ENCODE peak calls at places on chromosomes 3 and 15, in five cellular contexts. One of them, this sample, is unnamed.
A peak's percentile ranks its signal among the peaks of the same experiment; 100 is the strongest.

GRCh38 chr3:181913254-181913653 is 201.5 kb downstream of the SOX2 start:
- DNase-seq in heart right ventricle: no peak
- DNase-seq in sigmoid colon: no peak
- DNase-seq in A549: peak; percentile 4
- DNase-seq in cardiac muscle cell: no peak
- DNase-seq in this sample: no peak

GRCh38 chr3:112568642-112569041 is 6.8 kb downstream of the SLC35A5 start:
- DNase-seq in A549: no peak
- DNase-seq in cardiac muscle cell: no peak
- DNase-seq in sigmoid colon: no peak
- DNase-seq in heart right ventricle: no peak
- DNase-seq in this sample: no peak

GRCh38 chr3:141426404-141427034 is 58.2 kb downstream of the ZBTB38 start:
- DNase-seq in sigmoid colon: peak; percentile 95
- DNase-seq in heart right ventricle: peak; percentile 75
- DNase-seq in cardiac muscle cell: peak; percentile 64
- DNase-seq in A549: peak; percentile 75
- DNase-seq in this sample: peak; percentile 84

GRCh38 chr3:122959339-122959738 is 68.2 kb downstream of the SEMA5B start:
- DNase-seq in cardiac muscle cell: no peak
- DNase-seq in A549: no peak
- DNase-seq in sigmoid colon: no peak
- DNase-seq in heart right ventricle: no peak
- DNase-seq in this sample: no peak

GRCh38 chr15:84821501-84822021 is 4.4 kb downstream of the ALPK3 start:
- DNase-seq in heart right ventricle: no peak
- DNase-seq in A549: no peak
- DNase-seq in sigmoid colon: no peak
- DNase-seq in cardiac muscle cell: no peak
- DNase-seq in this sample: no peak

GRCh38 chr3:56911363-56911762 is 109.6 kb upstream of the ARHGEF3 start:
- DNase-seq in sigmoid colon: no peak
- DNase-seq in heart right ventricle: peak; percentile 27
- DNase-seq in cardiac muscle cell: peak; percentile 44
- DNase-seq in A549: no peak
- DNase-seq in this sample: no peak

GRCh38 chr3:10560060-10560861 is 54.9 kb upstream of the ATP2B2 start:
- DNase-seq in cardiac muscle cell: no peak
- DNase-seq in A549: no peak
- DNase-seq in sigmoid colon: peak; percentile 39
- DNase-seq in heart right ventricle: no peak
- DNase-seq in this sample: no peak

GRCh38 chr15:39931615-39932014 is 2.3 kb upstream of the EIF2AK4 start:
- DNase-seq in cardiac muscle cell: no peak
- DNase-seq in A549: no peak
- DNase-seq in heart right ventricle: no peak
- DNase-seq in sigmoid colon: no peak
- DNase-seq in this sample: no peak

GRCh38 chr3:112769624-112770023 is 77.0 kb downstream of the CD200R1L start:
- DNase-seq in heart right ventricle: no peak
- DNase-seq in A549: no peak
- DNase-seq in cardiac muscle cell: no peak
- DNase-seq in sigmoid colon: no peak
- DNase-seq in this sample: no peak

GRCh38 chr15:48868549-48868948 is 9.4 kb upstream of the EID1 start:
- DNase-seq in cardiac muscle cell: no peak
- DNase-seq in A549: peak; percentile 6
- DNase-seq in heart right ventricle: no peak
- DNase-seq in sigmoid colon: no peak
- DNase-seq in this sample: no peak

GRCh38 chr3:46913644-46914043 is 36.1 kb downstream of the PTH1R start:
- DNase-seq in heart right ventricle: no peak
- DNase-seq in sigmoid colon: peak; percentile 71
- DNase-seq in cardiac muscle cell: peak; percentile 64
- DNase-seq in A549: peak; percentile 43
- DNase-seq in this sample: peak; percentile 59

GRCh38 chr3:4995500-4996053 is 16.3 kb downstream of the BHLHE40 start:
- DNase-seq in cardiac muscle cell: no peak
- DNase-seq in A549: no peak
- DNase-seq in sigmoid colon: peak; percentile 41
- DNase-seq in heart right ventricle: no peak
- DNase-seq in this sample: no peak

GRCh38 chr3:67648701-67649100 is 5.7 kb downstream of the SUCLG2 start:
- DNase-seq in cardiac muscle cell: no peak
- DNase-seq in A549: no peak
- DNase-seq in sigmoid colon: no peak
- DNase-seq in heart right ventricle: no peak
- DNase-seq in this sample: no peak

GRCh38 chr3:103818800-103819199 is 1384.0 kb downstream of the ZPLD1 start:
- DNase-seq in heart right ventricle: no peak
- DNase-seq in A549: no peak
- DNase-seq in sigmoid colon: no peak
- DNase-seq in cardiac muscle cell: no peak
- DNase-seq in this sample: no peak

GRCh38 chr3:14522129-14522691 is 17.9 kb downstream of the GRIP2 start:
- DNase-seq in sigmoid colon: peak; percentile 65
- DNase-seq in cardiac muscle cell: no peak
- DNase-seq in A549: no peak
- DNase-seq in heart right ventricle: peak; percentile 81
- DNase-seq in this sample: peak; percentile 45

GRCh38 chr3:83233715-83234114 is 1472.3 kb upstream of the GBE1 start:
- DNase-seq in cardiac muscle cell: no peak
- DNase-seq in sigmoid colon: no peak
- DNase-seq in A549: peak; percentile 14
- DNase-seq in heart right ventricle: no peak
- DNase-seq in this sample: no peak

GRCh38 chr3:158097571-158098553 is 8.4 kb downstream of the SHOX2 start:
- DNase-seq in sigmoid colon: no peak
- DNase-seq in cardiac muscle cell: peak; percentile 93
- DNase-seq in heart right ventricle: peak; percentile 28
- DNase-seq in A549: peak; percentile 90
- DNase-seq in this sample: peak; percentile 68

GRCh38 chr3:73999501-73999900 is 374.8 kb upstream of the PDZRN3 start:
- DNase-seq in heart right ventricle: no peak
- DNase-seq in sigmoid colon: no peak
- DNase-seq in cardiac muscle cell: no peak
- DNase-seq in A549: no peak
- DNase-seq in this sample: no peak

GRCh38 chr3:129014148-129014547 is 13.0 kb downstream of the EFCC1 start:
- DNase-seq in sigmoid colon: no peak
- DNase-seq in A549: no peak
- DNase-seq in cardiac muscle cell: no peak
- DNase-seq in heart right ventricle: no peak
- DNase-seq in this sample: no peak

GRCh38 chr3:184491011-184491576 is 70.5 kb upstream of the EPHB3 start:
- DNase-seq in sigmoid colon: no peak
- DNase-seq in heart right ventricle: no peak
- DNase-seq in cardiac muscle cell: no peak
- DNase-seq in A549: peak; percentile 29
- DNase-seq in this sample: no peak

GRCh38 chr3:42051384-42052131 is 39.6 kb upstream of the TRAK1 start:
- DNase-seq in sigmoid colon: peak; percentile 20
- DNase-seq in cardiac muscle cell: no peak
- DNase-seq in A549: no peak
- DNase-seq in heart right ventricle: no peak
- DNase-seq in this sample: no peak

GRCh38 chr3:134883697-134884385 is 88.8 kb downstream of the EPHB1 start:
- DNase-seq in heart right ventricle: no peak
- DNase-seq in sigmoid colon: no peak
- DNase-seq in A549: no peak
- DNase-seq in cardiac muscle cell: no peak
- DNase-seq in this sample: no peak

GRCh38 chr15:91298101-91298500 is 198.0 kb downstream of the SV2B start:
- DNase-seq in A549: no peak
- DNase-seq in cardiac muscle cell: no peak
- DNase-seq in sigmoid colon: no peak
- DNase-seq in heart right ventricle: no peak
- DNase-seq in this sample: no peak

GRCh38 chr15:47983533-47983932 is 137.3 kb upstream of the SLC24A5 start:
- DNase-seq in sigmoid colon: no peak
- DNase-seq in heart right ventricle: no peak
- DNase-seq in A549: no peak
- DNase-seq in cardiac muscle cell: no peak
- DNase-seq in this sample: no peak

GRCh38 chr3:176293277-176293676 is 904.0 kb downstream of the TBL1XR1 start:
- DNase-seq in sigmoid colon: no peak
- DNase-seq in cardiac muscle cell: no peak
- DNase-seq in heart right ventricle: no peak
- DNase-seq in A549: no peak
- DNase-seq in this sample: no peak

GRCh38 chr3:111746772-111747171 is 112.3 kb upstream of the PHLDB2 start:
- DNase-seq in heart right ventricle: no peak
- DNase-seq in cardiac muscle cell: no peak
- DNase-seq in sigmoid colon: no peak
- DNase-seq in A549: no peak
- DNase-seq in this sample: no peak

GRCh38 chr3:165464736-165465135 is 268.6 kb upstream of the SLITRK3 start:
- DNase-seq in heart right ventricle: no peak
- DNase-seq in sigmoid colon: no peak
- DNase-seq in cardiac muscle cell: no peak
- DNase-seq in A549: peak; percentile 17
- DNase-seq in this sample: no peak

GRCh38 chr3:147162743-147163142 is 243.6 kb downstream of the ZIC4 start:
- DNase-seq in sigmoid colon: no peak
- DNase-seq in A549: no peak
- DNase-seq in cardiac muscle cell: no peak
- DNase-seq in heart right ventricle: no peak
- DNase-seq in this sample: no peak

GRCh38 chr3:6367171-6367570 is 493.7 kb upstream of the GRM7 start:
- DNase-seq in sigmoid colon: no peak
- DNase-seq in cardiac muscle cell: no peak
- DNase-seq in heart right ventricle: no peak
- DNase-seq in A549: no peak
- DNase-seq in this sample: no peak

GRCh38 chr3:156551746-156552145 is 3.2 kb downstream of the SSR3 start:
- DNase-seq in cardiac muscle cell: no peak
- DNase-seq in heart right ventricle: no peak
- DNase-seq in sigmoid colon: no peak
- DNase-seq in A549: no peak
- DNase-seq in this sample: no peak

GRCh38 chr3:22835041-22835440 is 368.1 kb upstream of the UBE2E2 start:
- DNase-seq in A549: peak; percentile 39
- DNase-seq in heart right ventricle: no peak
- DNase-seq in cardiac muscle cell: no peak
- DNase-seq in sigmoid colon: no peak
- DNase-seq in this sample: no peak

GRCh38 chr3:22836131-22836530 is 367.0 kb upstream of the UBE2E2 start:
- DNase-seq in sigmoid colon: no peak
- DNase-seq in heart right ventricle: no peak
- DNase-seq in A549: peak; percentile 4
- DNase-seq in cardiac muscle cell: no peak
- DNase-seq in this sample: no peak
- TF ChIP-seq CTCF in sigmoid colon: no peak
- TF ChIP-seq CTCF in heart right ventricle: no peak
- TF ChIP-seq CTCF in A549: no peak
- TF ChIP-seq CTCF in cardiac muscle cell: no peak
- TF ChIP-seq CTCF in this sample: no peak

GRCh38 chr3:151264611-151265010 is 13.7 kb downstream of the P2RY14 start:
- DNase-seq in heart right ventricle: no peak
- DNase-seq in cardiac muscle cell: no peak
- DNase-seq in A549: no peak
- DNase-seq in sigmoid colon: no peak
- DNase-seq in this sample: no peak

GRCh38 chr3:151265166-151265565 is 13.2 kb downstream of the P2RY14 start:
- DNase-seq in cardiac muscle cell: no peak
- DNase-seq in heart right ventricle: no peak
- DNase-seq in A549: no peak
- DNase-seq in sigmoid colon: no peak
- DNase-seq in this sample: no peak

GRCh38 chr3:151263126-151263525 is 15.2 kb downstream of the P2RY14 start:
- DNase-seq in A549: no peak
- DNase-seq in sigmoid colon: no peak
- DNase-seq in cardiac muscle cell: no peak
- DNase-seq in heart right ventricle: no peak
- DNase-seq in this sample: no peak

GRCh38 chr3:151265866-151266265 is 12.5 kb downstream of the P2RY14 start:
- DNase-seq in cardiac muscle cell: no peak
- DNase-seq in heart right ventricle: no peak
- DNase-seq in sigmoid colon: no peak
- DNase-seq in A549: no peak
- DNase-seq in this sample: no peak

GRCh38 chr3:151268267-151269235 is 9.8 kb downstream of the P2RY14 start:
- DNase-seq in sigmoid colon: no peak
- DNase-seq in heart right ventricle: no peak
- DNase-seq in cardiac muscle cell: no peak
- DNase-seq in A549: no peak
- DNase-seq in this sample: no peak
- H3K4me3 ChIP-seq in sigmoid colon: no peak overlapping the region
- H3K4me3 ChIP-seq in heart right ventricle: no peak overlapping the region
- H3K4me3 ChIP-seq in cardiac muscle cell: no peak overlapping the region
- H3K4me3 ChIP-seq in A549: no peak overlapping the region
- H3K4me3 ChIP-seq in this sample: no peak overlapping the region

DNA sequence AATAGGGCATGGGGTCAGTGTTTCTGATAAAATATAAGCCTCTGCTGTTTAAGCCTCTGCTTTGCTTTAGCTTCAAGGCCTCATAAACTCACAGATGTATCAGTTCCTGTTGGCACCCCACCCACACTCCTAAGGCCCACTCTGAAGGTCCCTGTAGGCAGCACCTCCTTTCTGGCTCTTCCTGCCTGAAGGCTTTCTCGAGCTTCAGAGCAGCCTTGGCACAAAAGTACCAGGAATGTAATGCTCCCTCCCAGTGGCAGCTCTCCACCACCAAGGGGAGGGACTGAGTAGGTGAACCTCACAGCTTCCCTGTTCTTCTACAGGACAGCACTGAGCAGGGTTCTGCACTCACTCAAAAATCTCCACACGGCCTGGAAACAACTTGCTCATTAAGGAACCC is 102.2 kb downstream of the ABHD5 start:
- DNase-seq in sigmoid colon: no peak
- DNase-seq in cardiac muscle cell: no peak
- DNase-seq in heart right ventricle: no peak
- DNase-seq in A549: no peak
- DNase-seq in this sample: no peak
- H3K27ac ChIP-seq in sigmoid colon: no peak overlapping the region
- H3K27ac ChIP-seq in cardiac muscle cell: no peak overlapping the region
- H3K27ac ChIP-seq in heart right ventricle: no peak overlapping the region
- H3K27ac ChIP-seq in A549: no peak overlapping the region
- H3K27ac ChIP-seq in this sample: no peak overlapping the region

DNA sequence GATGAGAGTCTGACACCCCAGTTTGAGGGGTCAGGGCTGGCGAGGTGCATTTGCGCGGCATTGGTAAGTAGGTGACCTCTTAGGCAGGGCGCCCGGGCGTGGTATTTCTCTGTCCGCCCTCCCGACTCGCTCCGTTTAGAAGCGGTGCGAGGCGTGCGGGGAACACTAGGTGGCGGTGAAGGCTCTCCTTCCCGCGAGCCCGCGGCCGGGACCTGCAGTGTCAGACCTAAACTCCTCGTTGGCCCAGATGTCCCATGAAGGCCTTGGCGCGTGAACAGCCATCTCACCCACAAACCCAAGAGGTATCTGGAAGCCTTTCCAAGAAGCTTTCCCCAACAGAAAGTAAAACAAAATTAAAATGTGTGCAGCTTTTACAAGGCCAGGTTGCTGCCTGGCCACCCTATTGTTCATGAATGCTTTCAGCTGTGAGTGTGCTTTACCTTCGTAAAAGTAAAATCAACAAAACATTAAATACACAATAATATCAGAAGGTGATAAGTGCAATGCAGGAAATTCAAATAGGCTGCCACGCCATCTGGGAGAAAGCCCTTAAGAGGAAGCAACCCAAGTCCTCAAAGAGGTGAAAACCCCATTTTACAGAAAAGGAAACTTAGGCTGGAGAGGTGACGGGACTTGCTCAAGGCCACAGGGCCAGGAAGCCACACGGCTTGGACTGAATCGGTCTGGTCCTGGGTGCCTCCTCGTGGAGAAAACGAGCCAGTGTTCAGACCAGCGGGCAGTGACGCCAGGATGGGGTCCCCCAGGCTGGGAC is 120.3 kb downstream of the ETFA start:
- DNase-seq in cardiac muscle cell: peak; percentile 87
- DNase-seq in sigmoid colon: peak; percentile 89
- DNase-seq in heart right ventricle: peak; percentile 81
- DNase-seq in A549: peak; percentile 83
- DNase-seq in this sample: peak; percentile 71
- TF ChIP-seq CTCF in cardiac muscle cell: peak; percentile 89
- TF ChIP-seq CTCF in sigmoid colon: peak; percentile 85
- TF ChIP-seq CTCF in heart right ventricle: peak; percentile 84
- TF ChIP-seq CTCF in A549: peak; percentile 97
- TF ChIP-seq CTCF in this sample: peak; percentile 87

This sample was measured in breast epithelium.